ENCODE peak calls at places on chromosome 12, in seven cellular contexts. One of them, this sample, is unnamed.

GRCh38 chr12:23950011-23950774 is 723 bp upstream of the SOX5 start:
- DNase-seq in HTR-8/SVneo: no peak
- DNase-seq in activated CD4-positive, CD25-positive, alpha-beta regulatory T cell treated with anti-CD3 and anti-CD28 coated beads, Interleukin-2, amount 50 U/mL, for 72 hours: no peak
- DNase-seq in DMS53: peak; percentile 95
- DNase-seq in iPS-NIHi11: peak; percentile 19
- DNase-seq in HepG2: peak; percentile 31
- DNase-seq in GM20000: no peak
- DNase-seq in this sample: peak; percentile 10

GRCh38 chr12:53190108-53190729 is 9.5 kb upstream of the CSAD start:
- DNase-seq in iPS-NIHi11: peak; percentile 89
- DNase-seq in HepG2: peak; percentile 49
- DNase-seq in HTR-8/SVneo: peak; percentile 62
- DNase-seq in GM20000: peak; percentile 68
- DNase-seq in DMS53: peak; percentile 78
- DNase-seq in activated CD4-positive, CD25-positive, alpha-beta regulatory T cell treated with anti-CD3 and anti-CD28 coated beads, Interleukin-2, amount 50 U/mL, for 72 hours: no peak
- DNase-seq in this sample: peak; percentile 83

GRCh38 chr12:93813972-93814821 is 137.0 kb downstream of the CRADD start:
- DNase-seq in GM20000: no peak
- DNase-seq in iPS-NIHi11: no peak
- DNase-seq in DMS53: no peak
- DNase-seq in HepG2: peak; percentile 43
- DNase-seq in activated CD4-positive, CD25-positive, alpha-beta regulatory T cell treated with anti-CD3 and anti-CD28 coated beads, Interleukin-2, amount 50 U/mL, for 72 hours: no peak
- DNase-seq in HTR-8/SVneo: no peak
- DNase-seq in this sample: peak; percentile 74

GRCh38 chr12:9319842-9320173 is 111.6 kb upstream of the PZP start:
- DNase-seq in GM20000: no peak
- DNase-seq in iPS-NIHi11: no peak
- DNase-seq in activated CD4-positive, CD25-positive, alpha-beta regulatory T cell treated with anti-CD3 and anti-CD28 coated beads, Interleukin-2, amount 50 U/mL, for 72 hours: no peak
- DNase-seq in HTR-8/SVneo: no peak
- DNase-seq in HepG2: no peak
- DNase-seq in DMS53: peak; percentile 89
- DNase-seq in this sample: no peak

GRCh38 chr12:2017724-2018337 is 13.6 kb upstream of the DCP1B start:
- DNase-seq in DMS53: no peak
- DNase-seq in HepG2: no peak
- DNase-seq in activated CD4-positive, CD25-positive, alpha-beta regulatory T cell treated with anti-CD3 and anti-CD28 coated beads, Interleukin-2, amount 50 U/mL, for 72 hours: no peak
- DNase-seq in GM20000: no peak
- DNase-seq in iPS-NIHi11: no peak
- DNase-seq in HTR-8/SVneo: no peak
- DNase-seq in this sample: no peak

GRCh38 chr12:24230061-24230460 is 280.6 kb upstream of the SOX5 start:
- DNase-seq in activated CD4-positive, CD25-positive, alpha-beta regulatory T cell treated with anti-CD3 and anti-CD28 coated beads, Interleukin-2, amount 50 U/mL, for 72 hours: no peak
- DNase-seq in HepG2: no peak
- DNase-seq in GM20000: no peak
- DNase-seq in HTR-8/SVneo: no peak
- DNase-seq in DMS53: no peak
- DNase-seq in iPS-NIHi11: peak; percentile 42
- DNase-seq in this sample: no peak

GRCh38 chr12:114944736-114945135 is 260.8 kb upstream of the TBX3 start:
- DNase-seq in HepG2: peak; percentile 30
- DNase-seq in iPS-NIHi11: no peak
- DNase-seq in HTR-8/SVneo: no peak
- DNase-seq in activated CD4-positive, CD25-positive, alpha-beta regulatory T cell treated with anti-CD3 and anti-CD28 coated beads, Interleukin-2, amount 50 U/mL, for 72 hours: no peak
- DNase-seq in DMS53: no peak
- DNase-seq in GM20000: no peak
- DNase-seq in this sample: peak; percentile 19

GRCh38 chr12:30694971-30695326 is 720 bp downstream of the IPO8 start:
- DNase-seq in iPS-NIHi11: peak; percentile 74
- DNase-seq in GM20000: peak; percentile 20
- DNase-seq in HTR-8/SVneo: peak; percentile 35
- DNase-seq in HepG2: peak; percentile 41
- DNase-seq in activated CD4-positive, CD25-positive, alpha-beta regulatory T cell treated with anti-CD3 and anti-CD28 coated beads, Interleukin-2, amount 50 U/mL, for 72 hours: no peak
- DNase-seq in DMS53: peak; percentile 90
- DNase-seq in this sample: peak; percentile 60

GRCh38 chr12:118356809-118357326 is 15.8 kb downstream of the TAOK3 start:
- DNase-seq in GM20000: no peak
- DNase-seq in iPS-NIHi11: no peak
- DNase-seq in activated CD4-positive, CD25-positive, alpha-beta regulatory T cell treated with anti-CD3 and anti-CD28 coated beads, Interleukin-2, amount 50 U/mL, for 72 hours: no peak
- DNase-seq in DMS53: no peak
- DNase-seq in HTR-8/SVneo: no peak
- DNase-seq in HepG2: no peak
- DNase-seq in this sample: no peak

GRCh38 chr12:71426030-71426570 is 13.5 kb upstream of the LGR5 start:
- DNase-seq in iPS-NIHi11: no peak
- DNase-seq in HTR-8/SVneo: no peak
- DNase-seq in GM20000: no peak
- DNase-seq in DMS53: no peak
- DNase-seq in activated CD4-positive, CD25-positive, alpha-beta regulatory T cell treated with anti-CD3 and anti-CD28 coated beads, Interleukin-2, amount 50 U/mL, for 72 hours: no peak
- DNase-seq in HepG2: no peak
- DNase-seq in this sample: no peak

This sample was measured in hepatocyte.